ENCODE peak calls at places on chromosomes 5 and 9, in ten cellular contexts. One of them, this sample, is unnamed.

GRCh38 chr5:160158087-160158486 is 38.8 kb upstream of the PWWP2A start:
- DNase-seq in HuH-7.5: no peak
- DNase-seq in stomach: no peak
- DNase-seq in Daoy: no peak
- DNase-seq in osteocyte: no peak
- DNase-seq in CD4-positive, alpha-beta memory T cell: no peak
- DNase-seq in mammary epithelial cell: no peak
- DNase-seq in T follicular helper cell: no peak
- DNase-seq in stimulated activated CD8-positive, alpha-beta memory T cell treated with anti-CD3 and anti-CD28 coated beads, Interleukin-15, amount 100 ng/mL, for 1 hour: no peak
- DNase-seq in mucosa of gallbladder: no peak
- DNase-seq in this sample: no peak

GRCh38 chr5:43232943-43233833 is 41.2 kb downstream of the NIM1K start:
- DNase-seq in HuH-7.5: no peak
- DNase-seq in stomach: no peak
- DNase-seq in Daoy: no peak
- DNase-seq in osteocyte: no peak
- DNase-seq in CD4-positive, alpha-beta memory T cell: no peak
- DNase-seq in mammary epithelial cell: no peak
- DNase-seq in T follicular helper cell: no peak
- DNase-seq in stimulated activated CD8-positive, alpha-beta memory T cell treated with anti-CD3 and anti-CD28 coated beads, Interleukin-15, amount 100 ng/mL, for 1 hour: no peak
- DNase-seq in mucosa of gallbladder: no peak
- DNase-seq in this sample: no peak

GRCh38 chr9:109098960-109099308 is 20.8 kb downstream of the TMEM245 start:
- DNase-seq in HuH-7.5: no peak
- DNase-seq in stomach: no peak
- DNase-seq in Daoy: no peak
- DNase-seq in osteocyte: no peak
- DNase-seq in CD4-positive, alpha-beta memory T cell: no peak
- DNase-seq in mammary epithelial cell: no peak
- DNase-seq in T follicular helper cell: no peak
- DNase-seq in stimulated activated CD8-positive, alpha-beta memory T cell treated with anti-CD3 and anti-CD28 coated beads, Interleukin-15, amount 100 ng/mL, for 1 hour: no peak
- DNase-seq in mucosa of gallbladder: no peak
- DNase-seq in this sample: no peak

GRCh38 chr9:20684865-20685696 is 1.0 kb downstream of the FOCAD start:
- DNase-seq in HuH-7.5: no peak
- DNase-seq in stomach: no peak
- DNase-seq in Daoy: no peak
- DNase-seq in osteocyte: no peak
- DNase-seq in CD4-positive, alpha-beta memory T cell: no peak
- DNase-seq in mammary epithelial cell: peak; percentile 69
- DNase-seq in T follicular helper cell: no peak
- DNase-seq in stimulated activated CD8-positive, alpha-beta memory T cell treated with anti-CD3 and anti-CD28 coated beads, Interleukin-15, amount 100 ng/mL, for 1 hour: no peak
- DNase-seq in mucosa of gallbladder: no peak
- DNase-seq in this sample: peak; percentile 4

GRCh38 chr5:176810687-176811501 is 535 bp downstream of the UNC5A start:
- DNase-seq in HuH-7.5: no peak
- DNase-seq in stomach: no peak
- DNase-seq in Daoy: peak; percentile 34
- DNase-seq in osteocyte: no peak
- DNase-seq in CD4-positive, alpha-beta memory T cell: no peak
- DNase-seq in mammary epithelial cell: peak; percentile 26
- DNase-seq in T follicular helper cell: no peak
- DNase-seq in stimulated activated CD8-positive, alpha-beta memory T cell treated with anti-CD3 and anti-CD28 coated beads, Interleukin-15, amount 100 ng/mL, for 1 hour: no peak
- DNase-seq in mucosa of gallbladder: no peak
- DNase-seq in this sample: peak; percentile 20

GRCh38 chr5:160269017-160269416 is 39.7 kb downstream of the FABP6 start:
- DNase-seq in HuH-7.5: no peak
- DNase-seq in stomach: peak; percentile 73
- DNase-seq in Daoy: peak; percentile 66
- DNase-seq in osteocyte: no peak
- DNase-seq in CD4-positive, alpha-beta memory T cell: no peak
- DNase-seq in mammary epithelial cell: peak; percentile 56
- DNase-seq in T follicular helper cell: no peak
- DNase-seq in stimulated activated CD8-positive, alpha-beta memory T cell treated with anti-CD3 and anti-CD28 coated beads, Interleukin-15, amount 100 ng/mL, for 1 hour: no peak
- DNase-seq in mucosa of gallbladder: peak; percentile 75
- DNase-seq in this sample: no peak

GRCh38 chr9:119611564-119611963 is 242.3 kb upstream of the BRINP1 start:
- DNase-seq in HuH-7.5: no peak
- DNase-seq in stomach: peak; percentile 25
- DNase-seq in Daoy: no peak
- DNase-seq in osteocyte: no peak
- DNase-seq in CD4-positive, alpha-beta memory T cell: no peak
- DNase-seq in mammary epithelial cell: no peak
- DNase-seq in T follicular helper cell: no peak
- DNase-seq in stimulated activated CD8-positive, alpha-beta memory T cell treated with anti-CD3 and anti-CD28 coated beads, Interleukin-15, amount 100 ng/mL, for 1 hour: no peak
- DNase-seq in mucosa of gallbladder: no peak
- DNase-seq in this sample: no peak

GRCh38 chr5:54551292-54551691 is 33.7 kb downstream of the SNX18 start:
- DNase-seq in HuH-7.5: no peak
- DNase-seq in stomach: no peak
- DNase-seq in Daoy: no peak
- DNase-seq in osteocyte: no peak
- DNase-seq in CD4-positive, alpha-beta memory T cell: no peak
- DNase-seq in mammary epithelial cell: no peak
- DNase-seq in T follicular helper cell: no peak
- DNase-seq in stimulated activated CD8-positive, alpha-beta memory T cell treated with anti-CD3 and anti-CD28 coated beads, Interleukin-15, amount 100 ng/mL, for 1 hour: no peak
- DNase-seq in mucosa of gallbladder: no peak
- DNase-seq in this sample: no peak

GRCh38 chr5:174612686-174613085 is 111.7 kb upstream of the MSX2 start:
- DNase-seq in HuH-7.5: no peak
- DNase-seq in stomach: no peak
- DNase-seq in Daoy: peak; percentile 67
- DNase-seq in osteocyte: no peak
- DNase-seq in CD4-positive, alpha-beta memory T cell: no peak
- DNase-seq in mammary epithelial cell: no peak
- DNase-seq in T follicular helper cell: no peak
- DNase-seq in stimulated activated CD8-positive, alpha-beta memory T cell treated with anti-CD3 and anti-CD28 coated beads, Interleukin-15, amount 100 ng/mL, for 1 hour: no peak
- DNase-seq in mucosa of gallbladder: peak; percentile 61
- DNase-seq in this sample: no peak